ENCODE peak calls at places on chromosomes 6 and 20, in ten cellular contexts. C is activated gamma-delta T cell treated with anti-CD3 and anti-CD28 coated beads, Interleukin-2, amount 50 U/mL, for 16 hours; Z is pancreas; J is AG10803; Q is Peyer's patch; Y is NCI-H2029; A is activated T-helper 1 cell treated with anti-CD3 and anti-CD28 coated beads, Interleukin-2, amount 50 U/mL, for 16 hours; O is GM12865; R is heart left ventricle; F is astrocyte of the spinal cord. N is an unnamed sample.

GRCh38 chr20:24768977-24769675 is 179.9 kb upstream of the CST7 start:
- DNase-seq in F (no peak), R (no peak), C (no peak), O (no peak), Z (no peak), Y (no peak), J (no peak), A (no peak), Q (peak), N (peak)

GRCh38 chr20:22437354-22437753 is 147.0 kb downstream of the FOXA2 start:
- DNase-seq in A (no peak), O (no peak), R (no peak), C (no peak), F (no peak), J (no peak), Z (no peak), Q (no peak), Y (no peak), N (no peak)

GRCh38 chr20:19692100-19692499 is 66.0 kb upstream of the RIN2 start:
- DNase-seq in O (no peak), Z (no peak), F (peak), Q (no peak), Y (no peak), J (peak), C (no peak), R (no peak), A (no peak), N (no peak)

GRCh38 chr6:163710552-163710951 is 296.0 kb downstream of the QKI start:
- DNase-seq in C (no peak), J (no peak), Q (no peak), R (peak), F (no peak), Z (no peak), Y (no peak), O (no peak), A (no peak), N (peak)

GRCh38 chr6:4577406-4577805 is 198.8 kb upstream of the CDYL start:
- DNase-seq in Y (no peak), Q (no peak), O (no peak), F (peak), R (no peak), C (no peak), Z (peak), A (no peak), J (peak), N (no peak)

GRCh38 chr20:54227241-54227640 is 19.4 kb downstream of the PFDN4 start:
- DNase-seq in F (no peak), Z (no peak), J (no peak), A (no peak), R (no peak), Y (no peak), C (no peak), O (peak), Q (no peak), N (no peak)

GRCh38 chr20:48708630-48709029 is 119.2 kb downstream of the PREX1 start:
- DNase-seq in A (no peak), O (no peak), R (no peak), J (no peak), C (no peak), F (no peak), Z (no peak), Q (no peak), Y (no peak), N (no peak)

GRCh38 chr6:135876048-135876447 is 24.5 kb downstream of the PDE7B start:
- DNase-seq in A (no peak), Q (no peak), R (no peak), C (no peak), J (no peak), F (no peak), Y (no peak), Z (no peak), O (no peak), N (no peak)

GRCh38 chr20:14361509-14362179 is 24.2 kb upstream of the FLRT3 start:
- DNase-seq in A (no peak), J (no peak), O (no peak), R (no peak), F (no peak), Y (no peak), Q (no peak), Z (no peak), C (no peak), N (no peak)

GRCh38 chr20:23588434-23589403 is 17.0 kb downstream of the CST9 start:
- DNase-seq in Q (no peak), C (no peak), J (no peak), O (no peak), Z (no peak), F (no peak), R (no peak), A (no peak), Y (no peak), N (peak)

GRCh38 chr6:43764767-43765166 is 5.2 kb upstream of the VEGFA start:
- DNase-seq in R (no peak), Y (no peak), O (no peak), A (no peak), C (no peak), Q (no peak), F (no peak), Z (no peak), J (no peak), N (no peak)

GRCh38 chr6:44253307-44254101 is 3.8 kb downstream of the SLC35B2 start:
- DNase-seq in F (no peak), A (peak), C (no peak), R (no peak), O (peak), Q (peak), J (no peak), Y (no peak), Z (peak), N (no peak)

GRCh38 chr6:57040011-57040410 is 6.5 kb upstream of the KIAA1586 start:
- DNase-seq in F (no peak), Q (no peak), Y (no peak), O (peak), A (no peak), Z (no peak), R (no peak), J (no peak), C (no peak), N (no peak)

GRCh38 chr6:143743256-143744166 is 65.7 kb downstream of the PHACTR2 start:
- DNase-seq in Q (no peak), A (no peak), O (no peak), C (no peak), J (peak), Z (no peak), F (peak), R (peak), Y (no peak), N (no peak)

GRCh38 chr6:163311830-163312229 is 102.7 kb upstream of the QKI start:
- DNase-seq in Y (no peak), Z (no peak), F (no peak), J (no peak), C (no peak), A (no peak), Q (no peak), R (no peak), O (no peak), N (no peak)

GRCh38 chr6:34059136-34059731 is 86.7 kb downstream of the GRM4 start:
- DNase-seq in Y (no peak), F (no peak), R (no peak), Z (no peak), A (no peak), J (peak), O (no peak), C (no peak), Q (no peak), N (no peak)

GRCh38 chr6:21740719-21741118 is 147.2 kb downstream of the SOX4 start:
- DNase-seq in A (no peak), R (no peak), Q (no peak), Z (no peak), J (peak), O (no peak), Y (peak), F (peak), C (no peak), N (no peak)

GRCh38 chr20:52103911-52104545 is 87.6 kb downstream of the ZFP64 start:
- DNase-seq in R (no peak), O (no peak), Y (no peak), F (peak), J (no peak), C (no peak), A (no peak), Z (no peak), Q (no peak), N (no peak)

GRCh38 chr6:105179244-105180065 is at the start of gene POPDC3:
- DNase-seq in O (peak), Z (no peak), J (peak), F (peak), A (no peak), Y (peak), R (peak), C (no peak), Q (no peak), N (no peak)

GRCh38 chr20:37577972-37578371 is 50.3 kb upstream of the BLCAP start:
- DNase-seq in F (no peak), A (no peak), J (no peak), Q (no peak), Z (no peak), C (no peak), O (no peak), R (no peak), Y (no peak), N (no peak)

GRCh38 chr20:20360464-20360863 is 7.4 kb upstream of the INSM1 start:
- DNase-seq in O (peak), C (no peak), R (no peak), Q (peak), Y (peak), Z (peak), A (no peak), F (peak), J (peak), N (no peak)

GRCh38 chr20:53833333-53834043 is 236.9 kb downstream of the BCAS1 start:
- DNase-seq in J (no peak), C (no peak), Y (no peak), F (no peak), Q (no peak), A (no peak), R (no peak), Z (no peak), O (no peak), N (no peak)

GRCh38 chr20:58155148-58155925 is 73.1 kb downstream of the ANKRD60 start:
- DNase-seq in F (no peak), A (no peak), R (no peak), O (no peak), Z (no peak), J (no peak), Y (no peak), C (no peak), Q (no peak), N (no peak)

GRCh38 chr6:43768983-43769525 is 957 bp upstream of the VEGFA start:
- DNase-seq in A (no peak), R (peak), Q (no peak), Y (no peak), Z (no peak), C (no peak), F (peak), J (peak), O (no peak), N (peak)

GRCh38 chr20:44231713-44232468 is 15.2 kb upstream of the GDAP1L1 start:
- DNase-seq in C (no peak), A (no peak), F (no peak), Y (no peak), O (no peak), Z (no peak), R (no peak), J (no peak), Q (no peak), N (no peak)

GRCh38 chr6:130827247-130828149 is at the start of gene SMLR1:
- DNase-seq in Y (no peak), O (no peak), J (no peak), Z (no peak), Q (peak), F (no peak), C (no peak), A (no peak), R (no peak), N (no peak)

GRCh38 chr6:4355241-4355640 is 219.9 kb upstream of the ECI2 start:
- DNase-seq in F (peak), C (no peak), O (no peak), Z (no peak), A (no peak), R (no peak), Q (no peak), J (peak), Y (no peak), N (no peak)

GRCh38 chr6:7647504-7647903 is 57.5 kb downstream of the SNRNP48 start:
- DNase-seq in A (no peak), J (no peak), C (no peak), Q (no peak), O (peak), R (no peak), F (no peak), Z (no peak), Y (no peak), N (no peak)

GRCh38 chr6:33692760-33693158 is 18.7 kb downstream of the UQCC2 start:
- DNase-seq in Y (no peak), F (no peak), Q (peak), O (peak), Z (no peak), C (peak), A (peak), J (peak), R (no peak), N (no peak)

GRCh38 chr6:78713564-78713963 is 153.8 kb upstream of the IRAK1BP1 start:
- DNase-seq in F (no peak), Z (no peak), A (no peak), R (no peak), Y (no peak), O (peak), J (no peak), Q (no peak), C (no peak), N (no peak)

GRCh38 chr6:79152269-79152737 is 74.2 kb upstream of the PHIP start:
- DNase-seq in A (no peak), R (no peak), O (no peak), F (peak), Y (no peak), Q (no peak), Z (no peak), C (no peak), J (no peak), N (no peak)

GRCh38 chr20:49825521-49826033 is 12.9 kb downstream of the SLC9A8 start:
- DNase-seq in F (no peak), Y (peak), O (no peak), Q (no peak), R (no peak), Z (no peak), A (no peak), C (no peak), J (no peak), N (no peak)

GRCh38 chr20:32820698-32821378 is 1.1 kb downstream of the MAPRE1 start:
- DNase-seq in J (peak), Q (no peak), A (no peak), F (no peak), C (no peak), O (peak), R (no peak), Z (no peak), Y (no peak), N (no peak)

GRCh38 chr6:143549630-143550268 is 38.2 kb upstream of the FUCA2 start:
- DNase-seq in A (peak), J (no peak), Z (no peak), Y (no peak), C (no peak), R (no peak), Q (no peak), F (no peak), O (peak), N (no peak)

GRCh38 chr20:38147751-38148150 is 17.3 kb downstream of the TGM2 start:
- DNase-seq in A (no peak), R (no peak), J (no peak), Q (no peak), O (no peak), Y (no peak), C (no peak), Z (no peak), F (no peak), N (no peak)

GRCh38 chr20:63288581-63289251 is 4.3 kb upstream of the COL20A1 start:
- DNase-seq in Z (no peak), J (no peak), C (no peak), A (no peak), R (no peak), Q (no peak), Y (no peak), O (no peak), F (no peak), N (no peak)

GRCh38 chr6:156752666-156753301 is 24.4 kb upstream of the ARID1B start:
- DNase-seq in O (peak), Z (peak), C (no peak), A (no peak), F (no peak), J (no peak), Y (peak), R (no peak), Q (peak), N (no peak)